ENCODE peak calls at places on chromosomes 4 and X, in six cellular contexts. F is hypothalamus; I is CD4-positive, alpha-beta memory T cell; D is tibial artery; U is right lobe of liver; E is MM.1S. Q is an unnamed sample.

GRCh38 chr4:137961051-137961438 is 281.1 kb downstream of the SLC7A11 start:
- DNase-seq in D (no peak), I (no peak), F (no peak), E (no peak), U (no peak), Q (peak)

GRCh38 chrX:150769408-150769807 is 76.2 kb downstream of the MTMR1 start:
- DNase-seq in U (no peak), E (no peak), F (no peak), D (no peak), I (no peak), Q (no peak)

GRCh38 chrX:13087322-13088154 is 43.1 kb upstream of the FAM9C start:
- DNase-seq in F (no peak), I (peak), U (no peak), D (no peak), E (peak), Q (peak)

GRCh38 chrX:120302434-120302833 is 8.8 kb downstream of the TMEM255A start:
- DNase-seq in D (no peak), E (peak), F (no peak), U (no peak), I (peak), Q (no peak)

GRCh38 chrX:35016051-35016450 is 73.5 kb downstream of the FAM47B start:
- DNase-seq in I (no peak), E (no peak), F (no peak), D (no peak), U (no peak), Q (no peak)

GRCh38 chr4:3324093-3324815 is 31.4 kb downstream of the RGS12 start:
- DNase-seq in I (no peak), D (no peak), U (peak), E (no peak), F (no peak), Q (no peak)

GRCh38 chrX:39813631-39814246 is 284.0 kb downstream of the BCOR start:
- DNase-seq in D (peak), U (peak), I (no peak), E (no peak), F (peak), Q (peak)

GRCh38 chr4:968221-968620 is 5.1 kb downstream of the DGKQ start:
- DNase-seq in E (no peak), I (no peak), F (no peak), D (no peak), U (no peak), Q (no peak)

GRCh38 chrX:113287761-113288160 is 447.1 kb upstream of the AMOT start:
- DNase-seq in E (no peak), I (no peak), U (no peak), F (no peak), D (no peak), Q (no peak)

GRCh38 chrX:49001521-49002090 is 458 bp downstream of the GRIPAP1 start:
- DNase-seq in U (no peak), E (peak), D (peak), F (no peak), I (peak), Q (peak)

GRCh38 chr4:8599657-8600056 is 7.1 kb downstream of the CPZ start:
- DNase-seq in D (no peak), I (no peak), U (no peak), F (no peak), E (no peak), Q (no peak)

GRCh38 chr4:13535708-13536361 is 8.5 kb downstream of the NKX3-2 start:
- DNase-seq in D (no peak), E (peak), U (no peak), I (no peak), F (no peak), Q (no peak)

GRCh38 chr4:135267148-135267878 is 1065.7 kb upstream of the PABPC4L start:
- DNase-seq in D (no peak), I (no peak), F (no peak), E (no peak), U (no peak), Q (no peak)

GRCh38 chrX:70332600-70332999 is 42.7 kb downstream of the KIF4A start:
- DNase-seq in E (no peak), D (no peak), I (no peak), U (no peak), F (no peak), Q (no peak)

GRCh38 chrX:134603806-134604700 is 54.2 kb downstream of the PLAC1 start:
- DNase-seq in U (no peak), F (no peak), E (no peak), I (no peak), D (peak), Q (peak)

GRCh38 chr4:25433966-25434667 is 57.1 kb downstream of the ANAPC4 start:
- DNase-seq in U (no peak), F (no peak), D (no peak), I (no peak), E (no peak), Q (no peak)

GRCh38 chr4:38856524-38857337 is at the start of gene TLR6:
- DNase-seq in F (no peak), U (peak), D (peak), E (peak), I (peak), Q (peak)

GRCh38 chrX:48083212-48083611 is 11.8 kb upstream of the ZNF630 start:
- DNase-seq in U (no peak), I (peak), F (no peak), D (peak), E (peak), Q (peak)

GRCh38 chrX:138775501-138775900 is 64.0 kb upstream of the FGF13 start:
- DNase-seq in F (no peak), E (peak), U (no peak), I (no peak), D (no peak), Q (peak)

GRCh38 chr4:26081795-26082498 is 167.9 kb downstream of the SMIM20 start:
- DNase-seq in F (no peak), I (peak), D (no peak), E (peak), U (no peak), Q (peak)

GRCh38 chr4:76342803-76343202 is 36.3 kb downstream of the STBD1 start:
- DNase-seq in I (no peak), U (no peak), D (no peak), E (no peak), F (no peak), Q (no peak)

GRCh38 chrX:65985211-65985610 is 54.7 kb downstream of the VSIG4 start:
- DNase-seq in E (no peak), U (no peak), I (no peak), F (no peak), D (no peak), Q (no peak)

Q was measured in bronchial epithelial cell.